ENCODE peak calls at places on chromosomes 11 and 22, in four cellular contexts. J is brain microvascular endothelial cell; N is stimulated activated CD4-positive, alpha-beta T cell treated with anti-CD3 and anti-CD28 coated beads, Interleukin-1b, Interleukin-23, amount 100 ng/mL, for 4 hours; Y is posterior cingulate gyrus. B is an unnamed sample.

GRCh38 chr11:83025267-83025704 is 46.4 kb downstream of the RAB30 start:
- DNase-seq in J (no peak), N (no peak), Y (no peak), B (peak)

GRCh38 chr11:72974487-72975205 is 160.4 kb downstream of the ATG16L2 start:
- DNase-seq in J (no peak), N (no peak), Y (no peak), B (no peak)

GRCh38 chr11:86816251-86816726 is 15.9 kb downstream of the PRSS23 start:
- DNase-seq in J (peak), N (no peak), Y (no peak), B (no peak)

GRCh38 chr22:25666308-25666707 is 75.7 kb upstream of the MYO18B start:
- DNase-seq in J (no peak), N (no peak), Y (no peak), B (no peak)

GRCh38 chr11:33634291-33634834 is 66.3 kb downstream of the C11orf91 start:
- DNase-seq in J (peak), N (no peak), Y (no peak), B (no peak)

GRCh38 chr11:76617553-76618265 is 52.8 kb downstream of the LRRC32 start:
- DNase-seq in J (peak), N (no peak), Y (peak), B (no peak)

GRCh38 chr22:37176464-37177061 is 11.5 kb downstream of the C1QTNF6 start:
- DNase-seq in J (peak), N (no peak), Y (peak), B (no peak)

GRCh38 chr22:46303347-46303965 is 6.8 kb downstream of the GTSE1 start:
- DNase-seq in J (no peak), N (no peak), Y (no peak), B (no peak)

GRCh38 chr11:17828311-17828751 is 93.8 kb downstream of the KCNC1 start:
- DNase-seq in J (no peak), N (no peak), Y (peak), B (no peak)

GRCh38 chr11:76298255-76298654 is 82.7 kb downstream of the THAP12 start:
- DNase-seq in J (no peak), N (no peak), Y (no peak), B (no peak)

GRCh38 chr11:47969401-47969800 is 11.0 kb upstream of the PTPRJ start:
- DNase-seq in J (no peak), N (no peak), Y (no peak), B (no peak)

GRCh38 chr11:129698212-129698611 is 117.4 kb upstream of the TMEM45B start:
- DNase-seq in J (no peak), N (no peak), Y (no peak), B (no peak)

GRCh38 chr11:116529681-116530080 is 243.1 kb downstream of the BUD13 start:
- DNase-seq in J (no peak), N (no peak), Y (no peak), B (no peak)

GRCh38 chr11:110376711-110377324 is 52.9 kb upstream of the FDX1 start:
- DNase-seq in J (peak), N (no peak), Y (no peak), B (peak)

GRCh38 chr11:32081129-32081641 is 9.7 kb upstream of the RCN1 start:
- DNase-seq in J (peak), N (no peak), Y (no peak), B (no peak)

B was measured in substantia nigra.